ENCODE peak calls at places on chromosomes 3 and 15, in four cellular contexts. J, X, C and B are unnamed samples.

GRCh38 chr3:51703026-51703775 is 3.7 kb upstream of the GRM2 start:
- DNase-seq in J (no peak), X (no peak), C (no peak), B (no peak)

GRCh38 chr3:152957488-152957887 is 122.6 kb downstream of the P2RY1 start:
- DNase-seq in J (no peak), X (no peak), C (no peak), B (no peak)

GRCh38 chr3:7667774-7668173 is 806.9 kb downstream of the GRM7 start:
- DNase-seq in J (no peak), X (no peak), C (no peak), B (no peak)

GRCh38 chr3:66494964-66495581 is 5.7 kb downstream of the LRIG1 start:
- DNase-seq in J (no peak), X (no peak), C (no peak), B (no peak)

GRCh38 chr15:76192715-76193114 is 118.6 kb downstream of the ETFA start:
- DNase-seq in J (no peak), X (no peak), C (no peak), B (no peak)

GRCh38 chr15:89075846-89076245 is 12.4 kb upstream of the ABHD2 start:
- DNase-seq in J (no peak), X (no peak), C (no peak), B (no peak)

GRCh38 chr3:196197524-196197923 is 13.7 kb downstream of the ZDHHC19 start:
- DNase-seq in J (no peak), X (no peak), C (no peak), B (no peak)

GRCh38 chr3:105948108-105948507 is 79.3 kb upstream of the CBLB start:
- DNase-seq in J (no peak), X (no peak), C (no peak), B (no peak)

GRCh38 chr15:90388462-90389182 is 580 bp downstream of the IQGAP1 start:
- DNase-seq in J (peak; percentile 78), X (peak; percentile 80), C (peak; percentile 32), B (no peak)

GRCh38 chr3:58529516-58530353 is 7.3 kb downstream of the ACOX2 start:
- DNase-seq in J (peak; percentile 23), X (peak; percentile 43), C (no peak), B (no peak)

GRCh38 chr3:71726106-71726505 is 904 bp upstream of the EIF4E3 start:
- DNase-seq in J (peak; percentile 25), X (no peak), C (no peak), B (no peak)

GRCh38 chr15:78057803-78058202 is 19.7 kb downstream of the TBC1D2B start:
- DNase-seq in J (no peak), X (no peak), C (no peak), B (no peak)

GRCh38 chr3:36650271-36650671 is 114.1 kb downstream of the DCLK3 start:
- DNase-seq in J (no peak), X (no peak), C (no peak), B (no peak)

DNA sequence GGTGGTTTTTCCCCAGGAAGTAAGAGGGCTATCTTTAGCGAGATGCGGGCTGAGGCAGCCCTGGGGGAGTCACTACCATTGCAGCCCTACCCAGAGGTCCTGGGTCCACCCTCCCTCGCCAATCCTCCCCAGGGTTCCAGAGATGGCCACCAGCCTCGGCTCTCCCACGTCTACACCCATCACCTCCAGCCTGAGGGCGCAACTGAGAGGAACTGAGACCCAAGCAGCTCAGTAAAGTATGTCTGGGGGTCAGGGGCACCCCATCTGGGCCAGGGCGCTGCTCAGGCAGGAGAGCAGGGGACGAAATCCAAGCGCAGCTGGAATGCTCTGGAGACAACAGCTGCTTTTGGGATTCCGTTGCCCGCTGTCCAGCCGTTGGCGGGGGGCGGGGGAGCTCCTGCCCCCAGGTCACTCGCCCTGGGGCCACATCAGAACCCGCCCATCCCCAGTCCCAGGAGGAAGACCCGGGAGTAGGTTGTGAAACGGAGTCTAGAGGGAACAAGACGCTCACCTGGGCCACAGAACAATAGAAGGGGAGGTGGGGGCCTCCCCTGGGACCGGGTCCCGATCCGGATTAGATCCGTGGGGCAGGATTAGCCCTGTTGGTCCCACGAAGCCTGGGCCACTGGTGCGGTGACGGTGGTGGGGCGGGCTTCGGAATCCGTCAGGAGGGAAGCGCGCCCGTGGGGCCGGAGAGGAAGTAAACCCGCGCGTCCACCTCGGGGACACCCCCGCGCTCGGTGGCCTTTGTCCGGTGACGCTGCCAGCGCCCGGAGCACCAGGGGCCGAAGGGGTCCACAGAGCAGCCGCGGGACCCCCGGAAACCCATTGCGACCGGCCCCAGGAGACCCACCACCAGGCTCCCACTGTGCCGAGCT is 1.3 kb upstream of the NDUFAF3 start:
- DNase-seq in J (peak; percentile 62), X (peak; percentile 38), C (peak; percentile 42), B (no peak)
- TF ChIP-seq SPI1 in J (peak; percentile 72), X (peak; percentile 21), C (peak; percentile 76), B (peak; percentile 71)

DNA sequence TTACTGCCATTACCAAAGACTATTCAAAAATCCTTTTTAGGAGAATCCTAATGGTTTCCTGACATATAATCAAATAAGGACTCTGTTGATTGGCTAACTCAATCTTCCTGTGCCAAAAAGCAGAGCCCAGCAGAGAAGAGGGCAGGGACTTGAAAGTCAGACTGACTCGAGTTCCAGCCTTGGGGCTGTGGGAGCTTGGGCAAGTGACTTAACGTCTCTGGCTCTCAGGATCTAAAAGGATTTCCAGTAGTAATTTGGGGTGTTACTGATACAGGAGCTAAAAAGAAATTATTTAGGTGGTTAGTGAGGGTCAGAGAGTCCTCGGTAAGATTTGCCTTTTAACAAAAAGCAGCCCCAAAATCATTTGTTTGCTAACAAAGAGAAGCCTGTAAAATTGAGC is 10.9 kb downstream of the CCR5 start:
- DNase-seq in J (no peak), X (no peak), C (no peak), B (no peak)
- TF ChIP-seq SPI1 in J (no peak), X (no peak), C (no peak), B (no peak)

DNA sequence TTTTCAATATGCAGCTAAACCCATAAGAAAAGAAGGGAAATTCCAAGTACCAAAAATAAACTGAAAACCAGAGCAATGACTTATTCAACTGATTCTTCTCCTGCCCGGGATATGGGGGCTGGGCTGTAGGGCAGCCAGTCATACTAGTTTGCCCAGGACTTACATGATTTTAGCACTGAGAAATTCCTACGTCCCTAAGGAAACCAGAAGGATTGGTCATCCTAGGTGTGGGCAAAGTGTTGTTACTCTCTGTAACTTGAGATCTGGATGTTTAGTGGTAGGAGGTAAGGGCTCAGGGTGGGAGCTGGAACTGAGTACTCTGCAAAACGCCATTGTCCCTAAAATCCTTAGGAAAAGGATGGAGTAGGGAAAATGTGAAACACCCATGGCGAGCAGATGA is 1.2 kb upstream of the DAZL start:
- DNase-seq in J (no peak), X (no peak), C (no peak), B (no peak)
- TF ChIP-seq SPI1 in J (no peak), X (no peak), C (no peak), B (no peak)

DNA sequence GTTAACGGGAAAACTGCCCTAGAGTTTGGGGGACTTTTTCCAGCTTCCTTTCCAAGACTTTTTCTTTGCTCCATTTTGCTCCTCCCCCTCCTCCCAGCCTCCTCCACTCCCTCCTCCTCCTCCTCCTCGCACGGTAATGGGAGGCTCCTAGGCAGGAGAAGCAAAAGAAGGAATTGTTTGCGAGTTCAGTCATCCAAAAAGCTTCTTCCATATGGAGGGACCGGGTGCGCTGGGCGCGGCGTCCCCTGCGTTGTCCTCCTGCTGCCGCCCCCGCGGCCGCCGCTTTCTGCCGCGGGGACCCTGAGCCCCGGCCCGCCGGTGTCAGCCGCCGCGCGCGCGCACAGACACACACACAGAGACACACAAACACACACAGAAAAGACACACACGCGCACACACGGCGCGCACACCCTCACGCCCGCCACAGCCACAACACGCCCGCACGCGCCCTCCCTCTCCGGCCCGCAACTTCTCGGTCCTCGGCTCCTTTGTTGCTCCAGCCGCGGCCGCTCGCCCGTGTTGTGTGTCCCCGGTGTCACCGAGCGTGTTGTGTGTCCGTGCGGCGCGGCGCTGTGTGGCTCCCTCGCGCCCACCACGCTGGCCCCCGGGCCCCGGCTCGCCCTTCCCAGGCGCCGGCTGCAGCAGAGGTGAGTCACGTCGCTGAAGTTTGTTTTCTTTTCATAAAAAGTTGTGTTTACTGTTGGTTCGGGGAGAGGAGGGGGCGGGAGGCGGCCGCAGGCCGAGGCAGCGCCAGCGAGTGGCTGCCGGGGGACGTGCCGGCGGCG is at the start of gene BOC:
- DNase-seq in J (no peak), X (no peak), C (peak; percentile 49), B (no peak)
- TF ChIP-seq SPI1 in J (no peak), X (no peak), C (no peak), B (no peak)

DNA sequence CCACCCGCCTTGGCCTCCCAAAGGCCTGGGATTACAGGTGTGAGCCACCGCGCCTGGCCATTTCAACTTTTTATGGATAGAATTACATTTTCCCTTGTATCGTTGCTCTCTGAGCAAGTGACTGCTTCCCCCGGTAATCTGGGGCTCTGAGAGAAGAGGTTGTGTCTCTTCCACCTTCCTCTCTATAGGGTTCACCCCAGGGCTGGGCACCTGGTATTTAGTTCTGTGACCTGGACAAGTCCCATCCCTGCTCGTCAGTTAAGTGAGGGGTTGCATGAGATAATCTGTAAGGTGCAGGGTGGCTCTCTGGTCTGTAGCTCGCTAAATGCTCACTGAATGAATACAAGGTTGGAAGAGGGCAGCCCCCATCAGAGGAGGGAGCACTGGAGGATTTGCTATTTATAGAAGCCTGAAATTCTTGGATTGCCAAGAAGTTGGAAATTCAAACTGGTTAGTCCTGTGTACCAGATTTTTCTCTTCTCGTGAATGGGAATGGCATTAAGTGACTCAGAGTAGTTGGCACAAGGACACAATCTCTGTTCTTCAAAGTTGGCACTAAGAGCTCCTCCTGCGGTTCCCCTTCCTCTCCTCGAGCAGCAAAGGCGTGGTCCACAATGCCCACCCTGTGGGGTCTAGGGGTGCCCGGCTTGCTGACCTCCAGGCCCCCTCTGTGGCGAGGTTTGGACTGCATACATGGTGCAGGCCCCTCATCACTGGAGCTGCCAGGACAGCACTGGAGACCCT is 68.1 kb upstream of the DLG1 start:
- DNase-seq in J (no peak), X (no peak), C (no peak), B (no peak)
- TF ChIP-seq SPI1 in J (no peak), X (no peak), C (no peak), B (no peak)

GRCh38 chr15:32029409-32029861 is 880 bp upstream of the CHRNA7 start:
- DNase-seq in J (no peak), X (no peak), C (no peak), B (no peak)
- TF ChIP-seq SPI1 in J (no peak), X (no peak), C (no peak), B (no peak)